ENCODE peak calls at places on chromosome 9, in nine cellular contexts. G is transverse colon, S is astrocyte, V is thoracic aorta, J is neural progenitor cell, L is body of pancreas, C is WERI-Rb-1, O is cardiac fibroblast, Z is PC-3. X is an unnamed sample.

GRCh38 chr9:69976165-69976564 is 67.5 kb upstream of the MAMDC2 start:
- DNase-seq in G (no peak), S (peak), V (no peak), J (no peak), L (no peak), C (peak), O (peak), Z (peak), X (peak)

GRCh38 chr9:97293207-97293721 is 14.2 kb upstream of the CCDC180 start:
- DNase-seq in G (no peak), S (peak), V (no peak), J (no peak), L (peak), C (no peak), O (peak), Z (peak), X (peak)

GRCh38 chr9:37746448-37747270 is 6.9 kb upstream of the TRMT10B start:
- DNase-seq in G (no peak), S (peak), V (no peak), J (no peak), L (no peak), C (no peak), O (no peak), Z (peak), X (no peak)

GRCh38 chr9:88775559-88775958 is 215.7 kb upstream of the S1PR3 start:
- DNase-seq in G (no peak), S (peak), V (no peak), J (no peak), L (no peak), C (no peak), O (no peak), Z (peak), X (no peak)

GRCh38 chr9:129225815-129226214 is 47.8 kb upstream of the IER5L start:
- DNase-seq in G (peak), S (peak), V (no peak), J (peak), L (peak), C (no peak), O (peak), Z (no peak), X (peak)

GRCh38 chr9:98228392-98229089 is 26.9 kb downstream of the TBC1D2 start:
- DNase-seq in G (no peak), S (no peak), V (no peak), J (no peak), L (no peak), C (no peak), O (no peak), Z (no peak), X (no peak)

GRCh38 chr9:133120343-133121199 is 469 bp downstream of the RALGDS start:
- DNase-seq in G (no peak), S (no peak), V (no peak), J (no peak), L (peak), C (peak), O (no peak), Z (no peak), X (no peak)

GRCh38 chr9:22446589-22446949 is at the start of gene DMRTA1:
- DNase-seq in G (peak), S (peak), V (peak), J (peak), L (peak), C (peak), O (peak), Z (peak), X (peak)

GRCh38 chr9:136138566-136138965 is 19.9 kb upstream of the TMEM250 start:
- DNase-seq in G (peak), S (no peak), V (no peak), J (peak), L (peak), C (peak), O (peak), Z (peak), X (peak)

GRCh38 chr9:97889941-97890557 is 32.3 kb downstream of the TRMO start:
- DNase-seq in G (peak), S (no peak), V (no peak), J (peak), L (peak), C (peak), O (peak), Z (peak), X (no peak)

GRCh38 chr9:87878930-87879603 is 3.6 kb upstream of the SPATA31E1 start:
- DNase-seq in G (no peak), S (peak), V (no peak), J (no peak), L (no peak), C (no peak), O (peak), Z (peak), X (peak)

GRCh38 chr9:104361207-104361606 is 142.9 kb upstream of the OR13F1 start:
- DNase-seq in G (no peak), S (no peak), V (no peak), J (no peak), L (no peak), C (no peak), O (no peak), Z (no peak), X (no peak)

GRCh38 chr9:673966-674526 is 167.5 kb upstream of the DMRT1 start:
- DNase-seq in G (no peak), S (no peak), V (no peak), J (peak), L (no peak), C (no peak), O (no peak), Z (no peak), X (no peak)

GRCh38 chr9:72351538-72352453 is 13.2 kb downstream of the ZFAND5 start:
- DNase-seq in G (no peak), S (peak), V (no peak), J (no peak), L (no peak), C (no peak), O (no peak), Z (peak), X (peak)

GRCh38 chr9:89256225-89256624 is 54.8 kb upstream of the CKS2 start:
- DNase-seq in G (no peak), S (no peak), V (no peak), J (no peak), L (no peak), C (no peak), O (no peak), Z (no peak), X (no peak)

GRCh38 chr9:38216572-38216971 is 147.5 kb upstream of the SHB start:
- DNase-seq in G (no peak), S (no peak), V (no peak), J (no peak), L (no peak), C (no peak), O (no peak), Z (no peak), X (no peak)

GRCh38 chr9:94741856-94742255 is 15.4 kb downstream of the AOPEP start:
- DNase-seq in G (no peak), S (no peak), V (no peak), J (no peak), L (no peak), C (no peak), O (no peak), Z (no peak), X (no peak)

GRCh38 chr9:27835746-27836145 is 262.5 kb upstream of the C9orf72 start:
- DNase-seq in G (no peak), S (no peak), V (no peak), J (no peak), L (no peak), C (peak), O (no peak), Z (no peak), X (no peak)

GRCh38 chr9:79470957-79471356 is 100.8 kb upstream of the TLE4 start:
- DNase-seq in G (no peak), S (no peak), V (no peak), J (no peak), L (no peak), C (peak), O (no peak), Z (no peak), X (no peak)

GRCh38 chr9:127183814-127184582 is 61.6 kb upstream of the ANGPTL2 start:
- DNase-seq in G (peak), S (no peak), V (no peak), J (no peak), L (no peak), C (no peak), O (peak), Z (no peak), X (peak)

GRCh38 chr9:136204086-136204805 is 682 bp downstream of the LHX3 start:
- DNase-seq in G (no peak), S (no peak), V (no peak), J (no peak), L (no peak), C (no peak), O (no peak), Z (no peak), X (no peak)

GRCh38 chr9:127741831-127742434 is 6.8 kb upstream of the TOR2A start:
- DNase-seq in G (peak), S (peak), V (no peak), J (peak), L (peak), C (peak), O (peak), Z (no peak), X (no peak)

GRCh38 chr9:8883313-8883712 is 1083.7 kb upstream of the DMAC1 start:
- DNase-seq in G (no peak), S (no peak), V (no peak), J (peak), L (no peak), C (no peak), O (no peak), Z (no peak), X (no peak)

GRCh38 chr9:76302947-76303550 is 91.2 kb downstream of the RFK start:
- DNase-seq in G (no peak), S (peak), V (no peak), J (peak), L (peak), C (no peak), O (peak), Z (peak), X (peak)

GRCh38 chr9:134360180-134360759 is 34.0 kb downstream of the RXRA start:
- DNase-seq in G (no peak), S (no peak), V (no peak), J (no peak), L (peak), C (no peak), O (no peak), Z (no peak), X (no peak)

GRCh38 chr9:109923371-109923770 is 143.4 kb downstream of the PALM2AKAP2 start:
- DNase-seq in G (no peak), S (no peak), V (no peak), J (no peak), L (no peak), C (no peak), O (peak), Z (peak), X (no peak)
- TF ChIP-seq CTCF in G (no peak), S (no peak), V (no peak), J (no peak), L (no peak), C (no peak), O (no peak), Z (no peak), X (no peak)

GRCh38 chr9:107945961-107946360 is 456.4 kb upstream of the KLF4 start:
- DNase-seq in G (no peak), S (no peak), V (no peak), J (no peak), L (no peak), C (no peak), O (no peak), Z (no peak), X (no peak)
- H3K4me3 ChIP-seq in G (no peak), S (no peak), V (no peak), J (no peak), L (no peak), C (no peak), O (no peak), Z (no peak), X (no peak)

GRCh38 chr9:9912459-9912858 is 700.3 kb downstream of the PTPRD start:
- DNase-seq in G (no peak), S (no peak), V (no peak), J (peak), L (no peak), C (no peak), O (no peak), Z (no peak), X (no peak)
- TF ChIP-seq CTCF in G (no peak), S (peak), V (no peak), J (peak), L (no peak), C (peak), O (no peak), Z (peak), X (no peak)

DNA sequence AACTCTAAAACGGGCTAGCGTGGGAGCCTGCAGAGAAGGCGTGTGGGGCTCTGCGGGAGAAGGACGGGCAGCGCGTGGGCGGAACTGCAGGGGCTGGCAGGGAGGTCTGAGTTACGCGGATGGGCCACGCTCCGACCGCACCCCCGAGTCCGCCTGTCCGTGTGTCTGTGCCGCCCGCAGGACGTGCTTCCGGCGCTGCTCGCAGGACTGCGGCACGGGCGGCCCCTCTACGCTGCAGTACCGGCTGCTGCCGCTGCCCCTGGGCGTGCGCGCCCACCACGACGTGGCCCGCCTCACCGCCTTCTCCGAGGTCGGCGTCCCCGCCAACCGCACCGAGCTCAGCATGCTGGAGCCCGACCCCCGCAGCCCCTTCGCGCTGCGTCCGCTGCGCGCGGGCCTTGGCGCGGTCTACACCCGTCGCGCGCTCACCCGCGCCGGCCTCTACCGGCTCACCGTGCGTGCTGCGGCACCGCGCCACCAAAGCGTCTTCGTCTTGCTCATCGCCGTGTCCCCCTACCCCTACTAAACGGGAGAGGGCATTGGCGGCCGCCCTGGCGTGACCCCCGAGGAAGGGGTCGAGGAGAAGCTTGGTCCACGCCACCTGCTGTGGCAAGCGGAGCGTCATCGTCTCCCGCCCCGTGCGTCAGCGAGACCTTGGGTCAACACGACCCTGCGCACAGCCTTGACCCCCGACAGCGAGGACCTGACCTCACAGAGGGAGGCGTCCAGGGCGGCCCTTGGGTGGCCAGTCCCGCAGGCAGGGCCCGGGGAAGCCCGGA is 11.4 kb upstream of the ASS1 start:
- DNase-seq in G (no peak), S (peak), V (no peak), J (peak), L (peak), C (no peak), O (peak), Z (peak), X (peak)
- H3K4me3 ChIP-seq in G (peak), S (peak), V (peak), J (peak), L (no peak), C (no peak), O (peak), Z (peak), X (no peak)

DNA sequence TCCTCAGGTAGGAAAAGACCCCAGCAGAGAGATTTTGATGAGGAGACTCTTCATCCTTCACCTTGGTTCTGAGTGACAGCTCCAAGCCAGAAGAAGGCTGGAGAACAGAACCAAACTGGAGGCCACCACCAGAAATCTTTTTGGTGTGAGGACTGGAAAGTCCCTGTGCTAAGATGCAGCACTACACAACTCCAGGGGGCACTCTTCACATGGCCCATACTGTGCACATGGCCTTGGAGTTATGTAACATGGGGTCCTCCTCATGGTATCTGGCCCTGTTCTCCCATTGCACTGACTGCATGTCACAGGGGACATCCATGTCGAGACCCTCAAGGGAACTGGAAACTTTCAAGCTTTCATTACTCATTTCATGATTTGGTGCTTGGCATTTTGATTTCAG is 17.3 kb upstream of the STX17 start:
- DNase-seq in G (no peak), S (no peak), V (no peak), J (no peak), L (no peak), C (no peak), O (no peak), Z (no peak), X (no peak)
- TF ChIP-seq CTCF in G (no peak), S (no peak), V (no peak), J (no peak), L (no peak), C (peak), O (no peak), Z (no peak), X (no peak)

GRCh38 chr9:115000217-115000639 is 69.8 kb upstream of the TNFSF8 start:
- DNase-seq in G (no peak), S (no peak), V (no peak), J (no peak), L (no peak), C (peak), O (no peak), Z (no peak), X (no peak)

GRCh38 chr9:115004535-115004934 is 74.1 kb upstream of the TNFSF8 start:
- DNase-seq in G (no peak), S (no peak), V (no peak), J (no peak), L (no peak), C (no peak), O (no peak), Z (no peak), X (no peak)

GRCh38 chr9:115008536-115008935 is 78.1 kb upstream of the TNFSF8 start:
- DNase-seq in G (no peak), S (peak), V (no peak), J (peak), L (no peak), C (peak), O (peak), Z (peak), X (peak)

GRCh38 chr9:115006660-115007059 is 76.3 kb upstream of the TNFSF8 start:
- DNase-seq in G (no peak), S (peak), V (no peak), J (no peak), L (no peak), C (no peak), O (peak), Z (peak), X (peak)

GRCh38 chr9:115002371-115003120 is 72.2 kb upstream of the TNFSF8 start:
- DNase-seq in G (no peak), S (no peak), V (no peak), J (no peak), L (no peak), C (no peak), O (no peak), Z (no peak), X (no peak)
- H3K4me3 ChIP-seq in G (no peak), S (no peak), V (no peak), J (no peak), L (no peak), C (no peak), O (no peak), Z (no peak), X (no peak)

GRCh38 chr9:101463397-101463796 is 27.8 kb upstream of the ALDOB start:
- DNase-seq in G (no peak), S (peak), V (no peak), J (no peak), L (no peak), C (no peak), O (peak), Z (peak), X (peak)

GRCh38 chr9:101468116-101468515 is 32.5 kb upstream of the ALDOB start:
- DNase-seq in G (no peak), S (no peak), V (no peak), J (no peak), L (no peak), C (no peak), O (no peak), Z (no peak), X (no peak)

GRCh38 chr9:101467690-101468089 is 32.1 kb upstream of the ALDOB start:
- DNase-seq in G (no peak), S (no peak), V (no peak), J (no peak), L (no peak), C (no peak), O (no peak), Z (no peak), X (no peak)

GRCh38 chr9:101466863-101467262 is 31.3 kb upstream of the ALDOB start:
- DNase-seq in G (no peak), S (no peak), V (no peak), J (no peak), L (no peak), C (no peak), O (no peak), Z (no peak), X (no peak)

GRCh38 chr9:101465330-101465915 is 29.8 kb upstream of the ALDOB start:
- DNase-seq in G (peak), S (peak), V (no peak), J (peak), L (peak), C (peak), O (peak), Z (peak), X (peak)
- TF ChIP-seq CTCF in G (peak), S (peak), V (peak), J (peak), L (peak), C (peak), O (peak), Z (peak), X (peak)